ENCODE peak calls at places on chromosomes 7 and 10, in four cellular contexts. N is mesendoderm, P is mesenchymal stem cell, T is H9. G is an unnamed sample.

GRCh38 chr10:100847440-100847839 is 65.3 kb upstream of the SLF2 start:
- DNase-seq in T (no peak), N (no peak), P (no peak), G (peak)

GRCh38 chr7:130371059-130371458 is 9.2 kb upstream of the CPA1 start:
- DNase-seq in N (no peak), T (no peak), P (peak), G (peak)

GRCh38 chr10:119642556-119643111 is 8.5 kb upstream of the BAG3 start:
- DNase-seq in T (no peak), P (no peak), N (no peak), G (no peak)

GRCh38 chr10:1217661-1218060 is 161.5 kb downstream of the WDR37 start:
- DNase-seq in P (no peak), N (no peak), T (peak), G (no peak)

GRCh38 chr10:22686347-22686746 is 28.0 kb downstream of the PIP4K2A start:
- DNase-seq in P (no peak), N (no peak), T (no peak), G (no peak)

GRCh38 chr10:122878799-122879338 is 512 bp downstream of the FAM24B start:
- DNase-seq in P (no peak), T (no peak), N (no peak), G (no peak)

GRCh38 chr10:119203006-119203405 is 4.4 kb upstream of the GRK5 start:
- DNase-seq in P (peak), T (no peak), N (no peak), G (peak)

GRCh38 chr7:157784114-157784835 is 447.5 kb downstream of the DNAJB6 start:
- DNase-seq in N (no peak), T (no peak), P (no peak), G (no peak)

GRCh38 chr7:126302639-126303038 is 950.1 kb downstream of the GRM8 start:
- DNase-seq in N (no peak), P (no peak), T (no peak), G (no peak)

GRCh38 chr7:106187613-106188350 is 75.7 kb upstream of the SYPL1 start:
- DNase-seq in N (no peak), T (no peak), P (no peak), G (peak)

GRCh38 chr10:80924063-80924952 is 386.6 kb downstream of the SH2D4B start:
- DNase-seq in N (peak), T (peak), P (peak), G (peak)

GRCh38 chr7:116195451-116195850 is 14.9 kb upstream of the TES start:
- DNase-seq in N (no peak), P (no peak), T (no peak), G (peak)

GRCh38 chr7:3259711-3260424 is 41.2 kb upstream of the SDK1 start:
- DNase-seq in N (no peak), P (peak), T (no peak), G (peak)

GRCh38 chr10:15483215-15483970 is 112.3 kb upstream of the FAM171A1 start:
- DNase-seq in P (peak), T (no peak), N (no peak), G (no peak)

GRCh38 chr10:97685395-97685958 is 1.6 kb downstream of the AVPI1 start:
- DNase-seq in T (peak), N (peak), P (peak), G (peak)

GRCh38 chr7:151104411-151105235 is 18.3 kb downstream of the AGAP3 start:
- DNase-seq in T (peak), P (no peak), N (peak), G (peak)

GRCh38 chr10:6840766-6841165 is 260.7 kb upstream of the PRKCQ start:
- DNase-seq in T (no peak), N (no peak), P (peak), G (peak)

GRCh38 chr7:94823952-94824351 is 83.4 kb upstream of the PPP1R9A start:
- DNase-seq in N (peak), T (no peak), P (peak), G (peak)

GRCh38 chr10:30493609-30494530 is 59.9 kb downstream of the MAP3K8 start:
- DNase-seq in N (peak), T (no peak), P (peak), G (peak)

GRCh38 chr10:114507449-114507848 is 103.1 kb upstream of the AFAP1L2 start:
- DNase-seq in N (no peak), T (no peak), P (no peak), G (no peak)

GRCh38 chr7:45188736-45189135 is 31.1 kb downstream of the RAMP3 start:
- DNase-seq in N (no peak), P (no peak), T (no peak), G (no peak)

GRCh38 chr7:94056796-94057207 is 52.6 kb upstream of the BET1 start:
- DNase-seq in N (peak), P (peak), T (no peak), G (peak)

GRCh38 chr7:102107474-102108104 is 179.1 kb upstream of the SH2B2 start:
- DNase-seq in N (no peak), T (no peak), P (no peak), G (no peak)

GRCh38 chr7:102115181-102115580 is 171.5 kb upstream of the SH2B2 start:
- DNase-seq in P (no peak), N (no peak), T (no peak), G (no peak)

GRCh38 chr7:102111758-102112119 is 174.9 kb upstream of the SH2B2 start:
- DNase-seq in T (peak), P (no peak), N (no peak), G (no peak)

GRCh38 chr7:102106625-102107024 is 180.0 kb upstream of the SH2B2 start:
- DNase-seq in P (no peak), T (no peak), N (peak), G (no peak)

DNA sequence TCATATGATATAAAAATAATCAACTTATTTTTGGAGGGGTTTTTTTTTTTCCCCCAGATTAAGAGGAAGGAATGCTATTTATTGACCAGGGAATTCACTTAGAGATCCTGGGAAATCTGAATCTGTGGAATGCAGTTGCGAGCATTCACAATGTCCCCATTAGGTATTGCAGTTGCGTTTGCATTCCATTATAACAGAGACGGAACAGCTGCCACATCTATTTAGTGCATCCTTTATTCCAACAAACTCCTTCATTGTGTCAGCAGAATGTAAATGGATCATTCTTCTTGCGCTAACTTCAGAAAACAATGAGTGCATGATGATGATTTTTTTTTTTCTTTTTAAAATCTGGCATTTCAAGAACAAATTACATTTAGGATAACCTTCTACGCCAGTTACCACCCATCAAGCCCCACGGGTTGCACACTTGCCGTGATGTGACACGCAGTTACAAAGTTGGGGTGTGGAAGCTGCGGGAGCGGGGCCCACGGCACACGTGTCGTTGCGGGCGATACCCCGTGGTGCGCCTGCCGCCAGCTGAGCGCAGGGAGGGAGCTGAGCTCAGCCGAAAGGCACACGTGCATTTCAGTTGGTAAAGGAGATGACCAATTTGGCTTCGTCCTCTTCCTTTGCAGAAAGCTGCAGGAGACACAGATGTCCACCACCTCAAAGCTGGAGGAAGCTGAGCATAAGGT is 175.5 kb upstream of the SH2B2 start:
- DNase-seq in N (peak), P (no peak), T (no peak), G (no peak)
- H2BK15ac ChIP-seq in N (no peak), P (no peak), T (no peak), G (no peak)

GRCh38 chr10:78932084-78932386 is 136.7 kb upstream of the ZMIZ1 start:
- DNase-seq in P (no peak), N (no peak), T (no peak), G (no peak)

GRCh38 chr10:78934499-78934898 is 134.3 kb upstream of the ZMIZ1 start:
- DNase-seq in T (no peak), P (peak), N (no peak), G (no peak)

GRCh38 chr10:78933828-78934227 is 134.9 kb upstream of the ZMIZ1 start:
- DNase-seq in T (no peak), P (no peak), N (no peak), G (no peak)

GRCh38 chr10:78931333-78932083 is 137.3 kb upstream of the ZMIZ1 start:
- DNase-seq in N (peak), P (peak), T (no peak), G (peak)

GRCh38 chr10:78932861-78933260 is 135.9 kb upstream of the ZMIZ1 start:
- DNase-seq in N (no peak), T (no peak), P (no peak), G (no peak)
- H2BK15ac ChIP-seq in N (no peak), T (no peak), P (no peak), G (no peak)

GRCh38 chr10:75016290-75016689 is 95.2 kb upstream of the SAMD8 start:
- DNase-seq in N (no peak), T (no peak), P (no peak), G (no peak)

GRCh38 chr10:75018873-75019272 is 92.6 kb upstream of the SAMD8 start:
- DNase-seq in P (no peak), T (no peak), N (no peak), G (no peak)

GRCh38 chr10:75019360-75019759 is 92.1 kb upstream of the SAMD8 start:
- DNase-seq in T (no peak), N (peak), P (peak), G (peak)

GRCh38 chr10:75020168-75020567 is 91.3 kb upstream of the SAMD8 start:
- DNase-seq in P (no peak), N (no peak), T (no peak), G (no peak)

DNA sequence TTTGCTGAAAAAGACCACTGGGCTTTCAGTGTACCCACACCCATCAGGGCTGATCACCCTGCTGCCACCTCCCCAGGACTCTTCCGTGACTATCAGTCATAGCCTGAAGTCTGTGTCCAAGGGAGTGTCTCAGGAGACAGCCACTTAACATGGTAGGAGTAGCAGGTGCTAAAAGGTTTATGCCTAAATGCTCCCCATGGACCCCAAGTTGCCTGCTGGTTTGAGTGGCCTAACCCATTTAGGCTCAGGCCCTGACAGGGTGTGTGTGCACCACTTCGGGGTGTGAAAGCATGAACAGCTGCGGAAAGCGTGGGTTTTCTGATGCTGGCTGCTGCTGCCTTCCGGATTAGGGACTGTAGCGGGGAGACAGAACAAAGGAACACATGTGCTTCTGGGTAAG is 93.2 kb upstream of the SAMD8 start:
- DNase-seq in T (no peak), P (no peak), N (no peak), G (no peak)
- H2BK15ac ChIP-seq in T (no peak), P (no peak), N (no peak), G (no peak)

GRCh38 chr7:26145236-26145635 is 6.8 kb upstream of the NFE2L3 start:
- DNase-seq in T (no peak), P (no peak), N (no peak), G (no peak)

GRCh38 chr7:26149391-26149977 is 2.5 kb upstream of the NFE2L3 start:
- DNase-seq in P (no peak), N (no peak), T (peak), G (no peak)

GRCh38 chr7:26144681-26145080 is 7.3 kb upstream of the NFE2L3 start:
- DNase-seq in P (no peak), T (no peak), N (no peak), G (no peak)

GRCh38 chr7:26143298-26144044 is 8.5 kb upstream of the NFE2L3 start:
- DNase-seq in P (peak), N (no peak), T (no peak), G (peak)

DNA sequence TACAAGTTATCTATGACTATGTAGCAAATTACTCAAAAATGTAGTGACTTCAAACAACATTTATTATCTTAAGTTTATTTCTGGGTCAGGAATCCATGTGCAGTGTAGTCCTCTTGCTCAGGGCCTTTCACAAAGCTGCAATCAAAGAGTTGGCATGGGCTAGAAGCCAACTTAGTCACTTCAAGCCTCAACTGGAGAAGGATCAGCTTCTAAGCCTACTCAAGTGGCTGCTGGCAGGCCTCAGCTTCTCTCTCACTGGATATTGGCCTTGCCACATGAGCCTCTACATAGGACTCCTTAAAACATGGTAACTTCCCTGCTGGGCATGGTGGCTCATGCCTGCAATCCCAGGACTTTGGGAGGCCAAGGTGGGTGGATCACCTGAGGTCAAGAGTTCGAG is 5.0 kb upstream of the NFE2L3 start:
- DNase-seq in T (no peak), N (no peak), P (no peak), G (no peak)
- H2BK15ac ChIP-seq in T (no peak), N (no peak), P (no peak), G (no peak)